ENCODE peak calls at places on chromosomes 1 and 21, in five cellular contexts. L is testis, X is breast epithelium, A is adrenal gland, J is NT2/D1. B is an unnamed sample.

GRCh38 chr1:243718893-243719292 is 131.2 kb downstream of the AKT3 start:
- DNase-seq in X (no peak), A (no peak), J (no peak), L (no peak), B (no peak)

GRCh38 chr1:201503397-201504176 is 3.3 kb downstream of the CSRP1 start:
- DNase-seq in A (peak; percentile 30), X (no peak), L (peak; percentile 61), J (peak; percentile 79), B (no peak)

GRCh38 chr21:14862794-14863720 is 201.7 kb downstream of the NRIP1 start:
- DNase-seq in L (peak; percentile 32), J (no peak), A (no peak), X (no peak), B (no peak)

GRCh38 chr1:117235863-117236465 is 25.2 kb upstream of the VTCN1 start:
- DNase-seq in A (no peak), L (no peak), X (no peak), J (no peak), B (no peak)

GRCh38 chr1:209318302-209319056 is 265.0 kb upstream of the CAMK1G start:
- DNase-seq in A (no peak), J (no peak), L (no peak), X (no peak), B (no peak)

GRCh38 chr1:18575620-18576019 is 55.0 kb upstream of the PAX7 start:
- DNase-seq in A (peak; percentile 56), J (peak; percentile 83), L (peak; percentile 81), X (no peak), B (peak; percentile 44)

GRCh38 chr1:91278754-91279153 is 125.9 kb downstream of the HFM1 start:
- DNase-seq in L (no peak), A (no peak), J (peak; percentile 5), X (no peak), B (no peak)

GRCh38 chr1:190477687-190478192 is at the start of gene BRINP3:
- DNase-seq in A (no peak), L (no peak), J (no peak), X (no peak), B (no peak)

GRCh38 chr1:119799599-119800177 is 11.6 kb downstream of the REG4 start:
- DNase-seq in J (no peak), X (no peak), L (no peak), A (no peak), B (no peak)

GRCh38 chr1:9809122-9809521 is 14.6 kb downstream of the CLSTN1 start:
- DNase-seq in X (no peak), A (no peak), J (no peak), L (no peak), B (no peak)

GRCh38 chr1:75707191-75707590 is 17.3 kb upstream of the ACADM start:
- DNase-seq in L (no peak), J (no peak), A (no peak), X (no peak), B (no peak)

GRCh38 chr1:118317836-118318614 is 133.0 kb upstream of the SPAG17 start:
- DNase-seq in L (no peak), J (no peak), A (no peak), X (no peak), B (no peak)

GRCh38 chr1:30704765-30705509 is 18.4 kb downstream of the MATN1 start:
- DNase-seq in X (no peak), A (no peak), J (no peak), L (peak; percentile 43), B (no peak)

GRCh38 chr1:197100677-197101076 is 33.6 kb upstream of the F13B start:
- DNase-seq in X (no peak), J (no peak), L (no peak), A (no peak), B (no peak)

GRCh38 chr1:202968895-202969295 is 1.8 kb upstream of the CYB5R1 start:
- DNase-seq in L (peak; percentile 72), X (no peak), J (peak; percentile 59), A (peak; percentile 47), B (peak; percentile 64)

GRCh38 chr21:41631564-41632461 is 123.9 kb upstream of the TMPRSS2 start:
- DNase-seq in J (no peak), L (no peak), X (no peak), A (no peak), B (peak; percentile 89)

GRCh38 chr1:66546045-66546810 is 12.3 kb downstream of the SGIP1 start:
- DNase-seq in A (no peak), J (no peak), X (no peak), L (no peak), B (no peak)

GRCh38 chr1:151327903-151328674 is 873 bp upstream of the PI4KB start:
- DNase-seq in A (peak; percentile 38), X (no peak), L (no peak), J (no peak), B (peak; percentile 42)

GRCh38 chr1:53155945-53156344 is 13.5 kb upstream of the SLC1A7 start:
- DNase-seq in X (no peak), A (no peak), J (no peak), L (no peak), B (no peak)

GRCh38 chr1:216944864-216945505 is 221.8 kb upstream of the ESRRG start:
- DNase-seq in X (no peak), J (no peak), A (no peak), L (no peak), B (no peak)

GRCh38 chr1:225814381-225814780 is 4.5 kb downstream of the EPHX1 start:
- DNase-seq in X (no peak), A (no peak), J (no peak), L (no peak), B (no peak)

GRCh38 chr21:41953831-41954653 is at the start of gene C2CD2:
- DNase-seq in L (no peak), J (peak; percentile 60), A (peak; percentile 89), X (no peak), B (peak; percentile 89)

GRCh38 chr1:235307158-235308124 is 20.5 kb downstream of the ARID4B start:
- DNase-seq in L (no peak), X (no peak), J (no peak), A (peak; percentile 17), B (no peak)

DNA sequence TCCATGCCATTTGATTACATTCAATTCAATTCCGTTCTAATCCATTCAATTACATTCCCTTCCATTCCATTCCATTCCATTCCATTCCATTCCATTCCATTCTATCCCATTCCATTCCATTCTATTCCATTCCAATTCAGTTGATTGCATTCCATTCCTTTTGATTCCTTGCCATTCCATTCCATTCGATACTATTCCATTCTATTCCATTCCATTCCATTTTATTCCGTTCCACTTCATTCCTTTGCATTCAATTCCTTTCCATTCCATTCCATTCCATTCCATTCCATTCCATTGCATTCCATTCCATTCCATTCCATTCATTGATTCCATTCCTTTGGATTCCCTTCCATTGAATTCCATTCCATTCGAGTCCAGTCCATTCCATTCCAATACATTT is 2574.0 kb upstream of the TPTE start:
- DNase-seq in X (no peak), L (no peak), A (no peak), J (no peak), B (no peak)
- H3K9me3 ChIP-seq in X (peaks cover 96% of the 10 kb centered on the region), L (peaks cover 31% of the 10 kb centered on the region), A (no peaks in the 10 kb centered on the region), J (no peaks in the 10 kb centered on the region), B (peaks cover 67% of the 10 kb centered on the region)

GRCh38 chr1:54879872-54880271 is 7.1 kb downstream of the DHCR24 start:
- DNase-seq in A (no peak), L (no peak), X (no peak), J (no peak), B (no peak)
- H3K9me3 ChIP-seq in A (peaks cover 3% of the 10 kb centered on the region), L (no peaks in the 10 kb centered on the region), X (no peaks in the 10 kb centered on the region), J (no peaks in the 10 kb centered on the region), B (no peaks in the 10 kb centered on the region)

DNA sequence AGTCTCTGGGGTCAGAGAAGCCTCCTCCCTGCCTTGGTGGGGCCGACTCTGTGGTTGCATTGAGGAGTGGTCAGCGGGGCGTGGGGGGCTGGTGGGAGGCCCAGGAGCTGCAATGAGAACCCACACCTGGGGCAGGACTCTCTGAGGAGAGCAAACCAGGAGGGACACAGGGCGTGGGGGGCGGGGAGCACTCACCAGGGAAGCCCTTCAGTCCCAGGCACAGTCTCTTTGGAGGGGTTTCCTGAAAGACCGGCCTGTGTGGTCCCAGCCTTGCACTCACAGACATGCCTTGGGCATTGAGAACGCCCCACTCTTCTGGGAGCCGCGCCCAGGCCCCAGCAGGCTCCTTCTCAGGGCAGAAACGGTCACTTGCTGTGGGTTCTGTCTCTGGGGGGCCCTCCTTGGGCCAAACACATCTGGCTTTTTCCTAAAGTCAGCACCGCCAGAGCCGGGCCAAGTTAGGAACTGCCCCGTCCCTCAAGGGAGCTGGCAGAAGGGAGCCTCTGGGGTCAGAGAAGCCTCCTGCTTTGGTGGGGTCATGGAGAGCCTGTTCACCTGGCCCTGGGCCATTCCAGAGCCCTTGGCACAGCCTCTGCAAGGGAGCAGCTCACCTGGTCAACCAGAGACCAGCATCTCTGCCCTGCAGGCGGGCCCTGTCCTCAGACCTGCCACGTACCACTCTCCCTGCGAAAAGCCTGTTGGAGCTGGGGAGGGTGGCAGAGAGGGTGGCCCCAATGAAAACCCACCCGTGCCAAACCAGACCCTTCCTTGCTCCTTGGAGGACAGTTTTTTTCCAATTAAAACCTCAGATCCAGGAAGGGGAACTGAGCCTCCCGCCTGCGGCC is 59.9 kb upstream of the TTC34 start:
- DNase-seq in A (no peak), X (no peak), J (no peak), L (no peak), B (no peak)
- H3K9me3 ChIP-seq in A (no peaks in the 10 kb centered on the region), X (no peaks in the 10 kb centered on the region), J (no peaks in the 10 kb centered on the region), L (no peaks in the 10 kb centered on the region), B (peaks cover 3% of the 10 kb centered on the region)

GRCh38 chr21:29321217-29321616 is 22.5 kb downstream of the BACH1 start:
- DNase-seq in A (no peak), L (no peak), X (no peak), J (no peak), B (no peak)
- H3K9me3 ChIP-seq in A (no peaks in the 10 kb centered on the region), L (no peaks in the 10 kb centered on the region), X (no peaks in the 10 kb centered on the region), J (peaks cover 14% of the 10 kb centered on the region), B (no peaks in the 10 kb centered on the region)

DNA sequence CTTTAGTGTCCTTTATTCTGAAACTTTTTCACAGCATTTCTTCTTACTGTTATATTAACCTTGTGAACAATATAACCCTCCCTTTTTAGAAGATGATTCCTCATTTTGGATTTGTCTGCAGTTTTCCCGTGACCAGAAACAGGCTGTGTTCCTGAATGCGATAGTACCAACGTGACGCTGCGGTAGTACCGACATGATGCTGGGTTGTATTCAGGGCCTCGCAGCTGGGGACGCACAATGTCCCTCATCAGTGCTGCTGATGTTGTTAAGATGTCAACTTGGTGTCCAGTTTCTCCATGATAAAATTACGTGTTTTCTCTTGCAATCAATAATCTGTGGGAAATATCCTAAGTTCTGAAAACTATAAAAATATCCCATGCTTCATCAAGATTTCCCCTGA is 761.4 kb upstream of the TPTE start:
- DNase-seq in X (no peak), L (peak; percentile 15), A (no peak), J (no peak), B (no peak)
- H3K9me3 ChIP-seq in X (peaks cover 9% of the 10 kb centered on the region), L (no peaks in the 10 kb centered on the region), A (no peaks in the 10 kb centered on the region), J (peaks cover 15% of the 10 kb centered on the region), B (peaks cover 61% of the 10 kb centered on the region)

B was measured in left lung.